ENCODE peak calls at places on chromosomes 6 and 20, in nine cellular contexts. Q, G, E, D, F, K, X, V and T are unnamed samples.

GRCh38 chr6:87182321-87182720 is 27.0 kb downstream of the ZNF292 start:
- DNase-seq in Q (no peak), G (no peak), E (no peak), D (peak; percentile 58), F (no peak), K (no peak), X (no peak), V (no peak), T (no peak)

GRCh38 chr6:11128608-11129007 is 17.1 kb upstream of the ERVFRD-1 start:
- DNase-seq in Q (no peak), G (no peak), E (no peak), D (no peak), F (no peak), K (no peak), X (no peak), V (no peak), T (no peak)

GRCh38 chr20:3889489-3890409 is 562 bp downstream of the PANK2 start:
- DNase-seq in Q (peak; percentile 15), G (peak; percentile 34), E (peak; percentile 4), D (peak; percentile 46), F (no peak), K (peak; percentile 15), X (peak; percentile 17), V (peak; percentile 40), T (peak; percentile 37)

GRCh38 chr6:79520534-79520933 is 16.7 kb downstream of the LCA5 start:
- DNase-seq in Q (no peak), G (no peak), E (no peak), D (no peak), F (no peak), K (no peak), X (no peak), V (no peak), T (no peak)

GRCh38 chr6:158706369-158706982 is 56.6 kb downstream of the SYTL3 start:
- DNase-seq in Q (peak; percentile 39), G (no peak), E (peak; percentile 69), D (no peak), F (peak; percentile 37), K (peak; percentile 57), X (no peak), V (peak; percentile 71), T (peak; percentile 70)

GRCh38 chr6:42222450-42222849 is 4.8 kb upstream of the MRPS10 start:
- DNase-seq in Q (no peak), G (no peak), E (no peak), D (no peak), F (no peak), K (no peak), X (no peak), V (no peak), T (no peak)

GRCh38 chr6:165662671-165663282 is at the start of gene PDE10A:
- DNase-seq in Q (peak; percentile 66), G (no peak), E (peak; percentile 28), D (no peak), F (peak; percentile 12), K (peak; percentile 61), X (no peak), V (no peak), T (peak; percentile 54)

GRCh38 chr20:30485331-30486102 is 771.9 kb upstream of the DEFB115 start:
- DNase-seq in Q (no peak), G (no peak), E (no peak), D (no peak), F (no peak), K (no peak), X (no peak), V (no peak), T (no peak)

GRCh38 chr20:10171864-10172751 is 46.5 kb upstream of the SNAP25 start:
- DNase-seq in Q (peak; percentile 7), G (peak; percentile 69), E (peak; percentile 40), D (peak; percentile 20), F (peak; percentile 87), K (peak; percentile 39), X (no peak), V (no peak), T (peak; percentile 45)

GRCh38 chr6:130161627-130162404 is 60.9 kb downstream of the SAMD3 start:
- DNase-seq in Q (no peak), G (no peak), E (no peak), D (no peak), F (no peak), K (no peak), X (no peak), V (no peak), T (peak; percentile 52)

GRCh38 chr6:132907915-132908314 is 93.5 kb downstream of the RPS12 start:
- DNase-seq in Q (no peak), G (no peak), E (no peak), D (no peak), F (no peak), K (no peak), X (no peak), V (no peak), T (peak; percentile 71)

GRCh38 chr6:20534906-20535305 is 649 bp downstream of the CDKAL1 start:
- DNase-seq in Q (no peak), G (peak; percentile 75), E (no peak), D (peak; percentile 12), F (no peak), K (no peak), X (peak; percentile 31), V (no peak), T (no peak)

GRCh38 chr6:131382646-131383045 is 190.4 kb upstream of the ARG1 start:
- DNase-seq in Q (no peak), G (no peak), E (no peak), D (no peak), F (no peak), K (no peak), X (no peak), V (no peak), T (no peak)

GRCh38 chr20:57596998-57597939 is 23.0 kb downstream of the ZBP1 start:
- DNase-seq in Q (peak; percentile 75), G (peak; percentile 15), E (peak; percentile 56), D (peak; percentile 73), F (peak; percentile 36), K (peak; percentile 85), X (peak; percentile 69), V (no peak), T (peak; percentile 36)

GRCh38 chr20:51509208-51509607 is 33.3 kb downstream of the NFATC2 start:
- DNase-seq in Q (no peak), G (no peak), E (no peak), D (no peak), F (no peak), K (no peak), X (no peak), V (no peak), T (no peak)

GRCh38 chr6:97053643-97054411 is 129.3 kb downstream of the KLHL32 start:
- DNase-seq in Q (no peak), G (peak; percentile 12), E (no peak), D (no peak), F (no peak), K (no peak), X (no peak), V (no peak), T (peak; percentile 29)

GRCh38 chr6:150198532-150198931 is 55.7 kb downstream of the PPP1R14C start:
- DNase-seq in Q (no peak), G (no peak), E (no peak), D (no peak), F (no peak), K (no peak), X (no peak), V (no peak), T (no peak)

GRCh38 chr20:63457737-63458136 is 14.7 kb downstream of the KCNQ2 start:
- DNase-seq in Q (no peak), G (no peak), E (no peak), D (no peak), F (peak; percentile 54), K (no peak), X (no peak), V (no peak), T (no peak)

GRCh38 chr20:10611357-10611756 is 62.4 kb downstream of the JAG1 start:
- DNase-seq in Q (no peak), G (peak; percentile 30), E (peak; percentile 40), D (no peak), F (peak; percentile 30), K (peak; percentile 63), X (no peak), V (no peak), T (peak; percentile 46)

GRCh38 chr20:21509597-21510331 is 4.1 kb downstream of the NKX2-2 start:
- DNase-seq in Q (no peak), G (no peak), E (no peak), D (no peak), F (no peak), K (no peak), X (no peak), V (no peak), T (peak; percentile 38)

GRCh38 chr20:32957451-32957850 is 46.8 kb downstream of the SUN5 start:
- DNase-seq in Q (no peak), G (no peak), E (no peak), D (no peak), F (no peak), K (no peak), X (no peak), V (no peak), T (no peak)

GRCh38 chr6:120077489-120077888 is 727.9 kb upstream of the MAN1A1 start:
- DNase-seq in Q (no peak), G (no peak), E (no peak), D (no peak), F (no peak), K (peak; percentile 9), X (no peak), V (no peak), T (peak; percentile 13)

GRCh38 chr20:1631309-1632227 is 11.8 kb upstream of the SIRPB1 start:
- DNase-seq in Q (no peak), G (no peak), E (no peak), D (no peak), F (no peak), K (no peak), X (no peak), V (no peak), T (no peak)

GRCh38 chr20:41510224-41510623 is 108.0 kb downstream of the CHD6 start:
- DNase-seq in Q (no peak), G (no peak), E (no peak), D (no peak), F (no peak), K (no peak), X (no peak), V (no peak), T (no peak)

GRCh38 chr6:143441680-143442359 is 8.7 kb downstream of the ADAT2 start:
- DNase-seq in Q (no peak), G (no peak), E (no peak), D (peak; percentile 10), F (no peak), K (no peak), X (no peak), V (no peak), T (no peak)

GRCh38 chr6:134602123-134602522 is 284.2 kb upstream of the SGK1 start:
- DNase-seq in Q (no peak), G (no peak), E (no peak), D (no peak), F (no peak), K (no peak), X (no peak), V (no peak), T (no peak)

GRCh38 chr6:140071115-140071514 is 696.7 kb upstream of the CITED2 start:
- DNase-seq in Q (no peak), G (no peak), E (no peak), D (no peak), F (peak; percentile 46), K (no peak), X (no peak), V (no peak), T (peak; percentile 60)

GRCh38 chr6:11333292-11333849 is 100.9 kb upstream of the NEDD9 start:
- DNase-seq in Q (no peak), G (no peak), E (no peak), D (no peak), F (no peak), K (no peak), X (no peak), V (no peak), T (no peak)

GRCh38 chr6:31621991-31622390 is 1.5 kb downstream of the PRRC2A start:
- DNase-seq in Q (no peak), G (no peak), E (no peak), D (no peak), F (no peak), K (no peak), X (no peak), V (peak; percentile 49), T (peak; percentile 24)

GRCh38 chr6:135183532-135184440 is 2.7 kb downstream of the MYB start:
- DNase-seq in Q (peak; percentile 29), G (peak; percentile 24), E (no peak), D (peak; percentile 81), F (no peak), K (peak; percentile 66), X (peak; percentile 79), V (peak; percentile 82), T (peak; percentile 47)

GRCh38 chr6:166862287-166862977 is 93.9 kb downstream of the RNASET2 start:
- DNase-seq in Q (peak; percentile 62), G (no peak), E (no peak), D (peak; percentile 15), F (no peak), K (peak; percentile 68), X (peak; percentile 24), V (no peak), T (peak; percentile 18)